ENCODE peak calls at places on chromosome 22, in four cellular contexts. Z, B, W and L are unnamed samples.

GRCh38 chr22:49549256-49549655 is 278.4 kb downstream of the BRD1 start:
- DNase-seq in Z (no peak), B (no peak), W (no peak), L (no peak)

GRCh38 chr22:21613553-21614233 is 16.1 kb downstream of the YDJC start:
- DNase-seq in Z (no peak), B (no peak), W (no peak), L (no peak)

GRCh38 chr22:50242406-50242949 is 2.3 kb downstream of the TUBGCP6 start:
- DNase-seq in Z (no peak), B (no peak), W (no peak), L (no peak)

GRCh38 chr22:21753374-21754111 is 17.9 kb upstream of the YPEL1 start:
- DNase-seq in Z (no peak), B (no peak), W (no peak), L (no peak)

GRCh38 chr22:19404676-19405075 is 26.9 kb downstream of the HIRA start:
- DNase-seq in Z (no peak), B (no peak), W (no peak), L (no peak)

GRCh38 chr22:30940655-30941362 is 27.8 kb downstream of the MORC2 start:
- DNase-seq in Z (no peak), B (no peak), W (no peak), L (no peak)

GRCh38 chr22:31279821-31280496 is 12.3 kb downstream of the PIK3IP1 start:
- DNase-seq in Z (no peak), B (no peak), W (no peak), L (no peak)

GRCh38 chr22:24128024-24128423 is 53.3 kb upstream of the SUSD2 start:
- DNase-seq in Z (no peak), B (no peak), W (no peak), L (no peak)

GRCh38 chr22:49010086-49010863 is 817.4 kb downstream of the BRD1 start:
- DNase-seq in Z (no peak), B (no peak), W (no peak), L (no peak)

GRCh38 chr22:32725369-32725988 is 76.0 kb upstream of the TIMP3 start:
- DNase-seq in Z (no peak), B (no peak), W (no peak), L (no peak)

GRCh38 chr22:49765951-49766350 is 61.7 kb downstream of the BRD1 start:
- DNase-seq in Z (no peak), B (no peak), W (no peak), L (peak; percentile 64)

GRCh38 chr22:45104313-45104712 is 59.4 kb upstream of the NUP50 start:
- DNase-seq in Z (no peak), B (no peak), W (no peak), L (no peak)

GRCh38 chr22:23249506-23250423 is 69.5 kb downstream of the BCR start:
- DNase-seq in Z (no peak), B (no peak), W (no peak), L (no peak)

GRCh38 chr22:50074056-50074455 is 11.2 kb downstream of the MLC1 start:
- DNase-seq in Z (no peak), B (peak; percentile 35), W (no peak), L (no peak)

GRCh38 chr22:35611891-35612576 is 5.1 kb downstream of the MB start:
- DNase-seq in Z (no peak), B (no peak), W (no peak), L (no peak)

GRCh38 chr22:31917227-31917921 is 27.0 kb upstream of the YWHAH start:
- DNase-seq in Z (peak; percentile 20), B (peak; percentile 66), W (no peak), L (no peak)

GRCh38 chr22:42760806-42761565 is 40.3 kb upstream of the A4GALT start:
- DNase-seq in Z (no peak), B (no peak), W (no peak), L (no peak)

GRCh38 chr22:23913306-23913660 is 19.1 kb downstream of the MIF start:
- DNase-seq in Z (no peak), B (no peak), W (no peak), L (no peak)

GRCh38 chr22:19330865-19331418 is 39.4 kb upstream of the CLTCL1 start:
- DNase-seq in Z (no peak), B (no peak), W (no peak), L (no peak)

GRCh38 chr22:33659423-33659822 is 260.9 kb downstream of the LARGE1 start:
- DNase-seq in Z (peak; percentile 55), B (no peak), W (no peak), L (no peak)

GRCh38 chr22:45159652-45160462 is 3.9 kb upstream of the NUP50 start:
- DNase-seq in Z (no peak), B (no peak), W (no peak), L (no peak)

GRCh38 chr22:48778308-48779195 is 1049.1 kb downstream of the BRD1 start:
- DNase-seq in Z (no peak), B (no peak), W (no peak), L (no peak)

GRCh38 chr22:23137905-23138520 is 3.8 kb downstream of the RSPH14 start:
- DNase-seq in Z (peak; percentile 23), B (peak; percentile 75), W (no peak), L (no peak)

GRCh38 chr22:31488346-31488883 is 1.2 kb downstream of the EIF4ENIF1 start:
- DNase-seq in Z (no peak), B (peak; percentile 23), W (no peak), L (no peak)

GRCh38 chr22:22892096-22893052 is 4.8 kb downstream of the IGLL5 start:
- DNase-seq in Z (no peak), B (no peak), W (no peak), L (no peak)

GRCh38 chr22:28179392-28179791 is 260.3 kb upstream of the PITPNB start:
- DNase-seq in Z (no peak), B (no peak), W (no peak), L (no peak)

GRCh38 chr22:50275181-50276055 is 5.2 kb upstream of the MAPK11 start:
- DNase-seq in Z (no peak), B (no peak), W (no peak), L (no peak)

GRCh38 chr22:42884616-42885375 is 27.7 kb upstream of the ARFGAP3 start:
- DNase-seq in Z (no peak), B (no peak), W (no peak), L (no peak)

GRCh38 chr22:36913431-36914382 is at the start of gene CSF2RB:
- DNase-seq in Z (peak; percentile 36), B (peak; percentile 55), W (no peak), L (no peak)

GRCh38 chr22:39068033-39068785 is 8.9 kb upstream of the APOBEC3G start:
- DNase-seq in Z (no peak), B (no peak), W (no peak), L (no peak)
- TF ChIP-seq CTCF in Z (no peak), B (peak; percentile 54), W (peak; percentile 2), L (peak; percentile 51)

GRCh38 chr22:38124236-38124974 is 13.9 kb upstream of the BAIAP2L2 start:
- DNase-seq in Z (no peak), B (no peak), W (no peak), L (no peak)
- TF ChIP-seq CTCF in Z (no peak), B (no peak), W (peak; percentile 14), L (no peak)

GRCh38 chr22:17233348-17234043 is 14.3 kb upstream of the ADA2 start:
- DNase-seq in Z (no peak), B (peak; percentile 5), W (no peak), L (no peak)

GRCh38 chr22:17235861-17236260 is 16.6 kb upstream of the ADA2 start:
- DNase-seq in Z (no peak), B (peak; percentile 3), W (no peak), L (no peak)

GRCh38 chr22:17232406-17232805 is 13.2 kb upstream of the ADA2 start:
- DNase-seq in Z (no peak), B (peak; percentile 4), W (no peak), L (no peak)

GRCh38 chr22:17235149-17235655 is 16.0 kb upstream of the ADA2 start:
- DNase-seq in Z (no peak), B (peak; percentile 1), W (no peak), L (no peak)

GRCh38 chr22:17234144-17234623 is 14.9 kb upstream of the ADA2 start:
- DNase-seq in Z (no peak), B (peak; percentile 2), W (no peak), L (no peak)
- TF ChIP-seq CTCF in Z (no peak), B (no peak), W (no peak), L (peak; percentile 47)

GRCh38 chr22:41140365-41140957 is 48.1 kb downstream of the EP300 start:
- DNase-seq in Z (peak; percentile 13), B (no peak), W (no peak), L (no peak)
- TF ChIP-seq CTCF in Z (no peak), B (no peak), W (no peak), L (no peak)

DNA sequence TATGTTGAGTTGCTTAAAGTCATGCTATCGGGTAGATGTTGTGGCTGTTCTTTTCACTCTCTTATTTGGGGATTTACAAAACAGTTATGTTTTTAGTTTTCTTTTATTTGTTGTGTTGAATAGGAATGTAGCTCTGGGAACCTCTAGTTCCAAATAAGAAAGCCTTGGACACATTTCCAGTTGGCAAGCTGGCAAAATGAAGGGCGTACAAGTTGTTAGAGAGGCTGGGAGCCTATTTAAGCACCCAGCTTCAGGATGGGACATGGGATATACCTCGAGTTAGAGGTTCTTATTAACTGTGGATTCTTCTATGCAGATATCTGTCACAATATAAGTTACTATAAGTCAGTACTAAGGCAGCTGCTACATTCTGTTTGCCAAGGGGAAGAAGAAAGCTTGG is 22.8 kb downstream of the PPARA start:
- DNase-seq in Z (no peak), B (no peak), W (no peak), L (no peak)
- TF ChIP-seq CTCF in Z (no peak), B (no peak), W (no peak), L (no peak)

GRCh38 chr22:25704701-25705100 is 37.3 kb upstream of the MYO18B start:
- DNase-seq in Z (no peak), B (no peak), W (no peak), L (no peak)

GRCh38 chr22:25698986-25699385 is 43.0 kb upstream of the MYO18B start:
- DNase-seq in Z (no peak), B (no peak), W (no peak), L (no peak)

GRCh38 chr22:25702571-25703167 is 39.3 kb upstream of the MYO18B start:
- DNase-seq in Z (no peak), B (no peak), W (peak; percentile 7), L (no peak)

GRCh38 chr22:25700996-25701815 is 40.8 kb upstream of the MYO18B start:
- DNase-seq in Z (peak; percentile 76), B (no peak), W (peak; percentile 8), L (no peak)

GRCh38 chr22:25702046-25702445 is 39.9 kb upstream of the MYO18B start:
- DNase-seq in Z (no peak), B (no peak), W (no peak), L (no peak)
- TF ChIP-seq CTCF in Z (peak; percentile 23), B (peak; percentile 70), W (peak; percentile 22), L (peak; percentile 67)